ENCODE peak calls at places on chromosomes 3 and 15, in nine cellular contexts. G is substantia nigra; A is LoVo; U is GM12865; D is T-helper 2 cell; N is neural crest cell; Y is kidney; J is activated naive CD8-positive, alpha-beta T cell treated with anti-CD3 and anti-CD28 coated beads, Interleukin-2, amount 50 U/mL, for 24 hours; X is astrocyte of the spinal cord. W is an unnamed sample.

GRCh38 chr15:31051646-31052045 is 49.9 kb downstream of the TRPM1 start:
- DNase-seq in D (no peak), X (no peak), Y (no peak), U (no peak), J (no peak), A (no peak), G (no peak), N (no peak), W (no peak)

GRCh38 chr15:82810061-82810862 is 834 bp downstream of the WHAMM start:
- DNase-seq in U (peak; percentile 51), J (peak; percentile 50), X (peak; percentile 49), A (peak; percentile 48), D (no peak), Y (peak; percentile 82), G (peak; percentile 43), N (no peak), W (no peak)

GRCh38 chr15:25249236-25250010 is 189.4 kb downstream of the UBE3A start:
- DNase-seq in A (no peak), J (no peak), N (no peak), G (no peak), U (no peak), X (no peak), Y (no peak), D (no peak), W (no peak)

GRCh38 chr15:48803877-48804276 is 7.0 kb downstream of the CEP152 start:
- DNase-seq in D (no peak), A (no peak), J (no peak), U (no peak), N (no peak), X (no peak), G (no peak), Y (no peak), W (no peak)

GRCh38 chr3:171363211-171363610 is 97.0 kb downstream of the TNIK start:
- DNase-seq in U (no peak), G (no peak), X (no peak), Y (no peak), J (no peak), D (no peak), N (no peak), A (no peak), W (no peak)

GRCh38 chr15:77437264-77437663 is 16.6 kb downstream of the HMG20A start:
- DNase-seq in Y (no peak), N (no peak), G (no peak), J (no peak), U (no peak), A (no peak), X (no peak), D (no peak), W (no peak)

GRCh38 chr3:69384379-69384778 is 1.5 kb downstream of the FRMD4B start:
- DNase-seq in N (no peak), X (no peak), G (no peak), A (no peak), Y (no peak), D (no peak), U (no peak), J (no peak), W (no peak)

GRCh38 chr3:178350763-178351162 is 185.5 kb upstream of the KCNMB2 start:
- DNase-seq in A (no peak), N (no peak), D (no peak), U (no peak), J (no peak), G (no peak), Y (no peak), X (no peak), W (no peak)

GRCh38 chr15:91448245-91448644 is 348.2 kb downstream of the SV2B start:
- DNase-seq in U (no peak), N (no peak), Y (no peak), X (no peak), G (no peak), J (no peak), A (no peak), D (no peak), W (no peak)

GRCh38 chr3:14467723-14468620 is 65.6 kb downstream of the SLC6A6 start:
- DNase-seq in J (peak; percentile 44), D (no peak), A (peak; percentile 23), Y (peak; percentile 64), U (peak; percentile 36), N (peak; percentile 56), X (no peak), G (peak; percentile 25), W (peak; percentile 9)

GRCh38 chr15:47517737-47518136 is 199.6 kb upstream of the SEMA6D start:
- DNase-seq in D (no peak), J (no peak), X (peak; percentile 58), A (no peak), U (no peak), G (no peak), Y (no peak), N (no peak), W (no peak)

GRCh38 chr3:55725681-55726500 is 238.8 kb upstream of the WNT5A start:
- DNase-seq in D (no peak), A (no peak), U (no peak), N (no peak), G (no peak), Y (no peak), X (no peak), J (no peak), W (no peak)

GRCh38 chr3:82610236-82610635 is 848.8 kb upstream of the GBE1 start:
- DNase-seq in J (no peak), U (no peak), N (no peak), D (no peak), Y (no peak), G (no peak), X (no peak), A (no peak), W (no peak)